ENCODE peak calls at places on chromosomes 5 and 9, in four cellular contexts. V is heart left ventricle, I is IMR-90, K is sigmoid colon. B is an unnamed sample.

GRCh38 chr5:10351199-10351881 is 2.2 kb upstream of the MARCHF6 start:
- DNase-seq in V (peak; percentile 56), I (peak; percentile 91), K (no peak), B (no peak)

GRCh38 chr5:180209137-180209581 is at the start of gene RASGEF1C:
- DNase-seq in V (peak; percentile 66), K (no peak), I (peak; percentile 47), B (peak; percentile 68)

GRCh38 chr9:13628526-13628925 is 349.0 kb upstream of the MPDZ start:
- DNase-seq in K (no peak), V (no peak), I (peak; percentile 2), B (no peak)

GRCh38 chr5:159094745-159095144 is 5.0 kb downstream of the EBF1 start:
- DNase-seq in V (peak; percentile 89), K (peak; percentile 92), I (peak; percentile 69), B (peak; percentile 44)

GRCh38 chr5:169139381-169140125 is 161.4 kb downstream of the SLIT3 start:
- DNase-seq in V (no peak), I (no peak), K (no peak), B (peak; percentile 77)

GRCh38 chr5:165876538-165876937 is 2371.1 kb downstream of the MAT2B start:
- DNase-seq in V (no peak), K (no peak), I (no peak), B (no peak)

GRCh38 chr5:101806410-101806809 is 489.7 kb downstream of the SLCO4C1 start:
- DNase-seq in K (no peak), I (no peak), V (no peak), B (no peak)

GRCh38 chr5:112973036-112973435 is 3.6 kb upstream of the DCP2 start:
- DNase-seq in V (no peak), I (no peak), K (no peak), B (no peak)

GRCh38 chr5:94467560-94468504 is 150.6 kb downstream of the KIAA0825 start:
- DNase-seq in I (no peak), K (no peak), V (no peak), B (no peak)

GRCh38 chr5:159290741-159291140 is 27.7 kb downstream of the UBLCP1 start:
- DNase-seq in I (peak; percentile 19), K (no peak), V (no peak), B (no peak)

GRCh38 chr5:177378884-177379883 is 5.0 kb upstream of the SLC34A1 start:
- DNase-seq in K (no peak), I (peak; percentile 97), V (no peak), B (no peak)

GRCh38 chr9:74940600-74940999 is 12.1 kb downstream of the C9orf40 start:
- DNase-seq in V (no peak), K (no peak), I (peak; percentile 12), B (peak; percentile 18)

GRCh38 chr5:16931334-16932110 is 4.6 kb downstream of the MYO10 start:
- DNase-seq in K (no peak), V (no peak), I (no peak), B (peak; percentile 83)

GRCh38 chr9:16031971-16032370 is 479.1 kb downstream of the CCDC171 start:
- DNase-seq in I (no peak), V (no peak), K (no peak), B (no peak)

GRCh38 chr9:20353529-20353928 is 268.8 kb downstream of the MLLT3 start:
- DNase-seq in V (no peak), I (no peak), K (no peak), B (no peak)

GRCh38 chr9:23005061-23005690 is 558.6 kb downstream of the DMRTA1 start:
- DNase-seq in K (no peak), V (no peak), I (no peak), B (no peak)

GRCh38 chr9:122835313-122835731 is 6.9 kb upstream of the PDCL start:
- DNase-seq in K (no peak), V (no peak), I (no peak), B (no peak)

GRCh38 chr9:107282759-107283620 is at the start of gene RAD23B:
- DNase-seq in V (peak; percentile 99), K (peak; percentile 99), I (peak; percentile 98), B (peak; percentile 99)

GRCh38 chr5:66511491-66511890 is 84.7 kb upstream of the MAST4 start:
- DNase-seq in V (no peak), K (no peak), I (no peak), B (no peak)

GRCh38 chr5:134435525-134435924 is 23.8 kb upstream of the CDKN2AIPNL start:
- DNase-seq in I (peak; percentile 92), K (no peak), V (no peak), B (no peak)

GRCh38 chr5:166962470-166962869 is 1329.0 kb upstream of the WWC1 start:
- DNase-seq in I (no peak), V (peak; percentile 20), K (no peak), B (no peak)

GRCh38 chr5:115351356-115352195 is 55.1 kb upstream of the CCDC112 start:
- DNase-seq in I (peak; percentile 73), V (no peak), K (no peak), B (no peak)

GRCh38 chr9:785997-786396 is 55.5 kb upstream of the DMRT1 start:
- DNase-seq in I (no peak), K (no peak), V (no peak), B (no peak)

GRCh38 chr5:6729400-6730310 is 16.4 kb downstream of the TENT4A start:
- DNase-seq in V (peak; percentile 54), K (peak; percentile 69), I (no peak), B (peak; percentile 63)

GRCh38 chr9:530681-531080 is 310.8 kb upstream of the DMRT1 start:
- DNase-seq in K (no peak), I (peak; percentile 2), V (peak; percentile 67), B (no peak)

GRCh38 chr5:1946776-1947175 is 64.1 kb upstream of the IRX4 start:
- DNase-seq in K (no peak), I (no peak), V (peak; percentile 84), B (no peak)

GRCh38 chr5:172904643-172905345 is 54.4 kb upstream of the RPL26L1 start:
- DNase-seq in K (peak; percentile 96), V (peak; percentile 84), I (peak; percentile 84), B (peak; percentile 89)

GRCh38 chr5:172773481-172774469 is 2.8 kb upstream of the DUSP1 start:
- DNase-seq in V (peak; percentile 27), K (no peak), I (peak; percentile 51), B (no peak)

GRCh38 chr5:9624196-9624947 is 5.8 kb downstream of the TAS2R1 start:
- DNase-seq in I (peak; percentile 15), V (no peak), K (no peak), B (no peak)

GRCh38 chr9:129301941-129302340 is 123.9 kb upstream of the IER5L start:
- DNase-seq in I (no peak), V (no peak), K (no peak), B (no peak)

GRCh38 chr9:113436753-113437515 is 26.4 kb downstream of the C9orf43 start:
- DNase-seq in K (no peak), I (peak; percentile 17), V (no peak), B (no peak)

GRCh38 chr5:11064763-11065450 is 303.9 kb upstream of the DAP start:
- DNase-seq in I (no peak), K (no peak), V (no peak), B (no peak)

GRCh38 chr5:1514027-1514818 is 9.5 kb downstream of the LPCAT1 start:
- DNase-seq in V (peak; percentile 12), K (peak; percentile 56), I (no peak), B (peak; percentile 4)

GRCh38 chr5:53481354-53481886 is 991 bp downstream of the FST start:
- DNase-seq in V (no peak), I (peak; percentile 23), K (no peak), B (no peak)
- H3K4me3 ChIP-seq in V (peak overlapping the region; percentile 58), I (peak overlapping the region; percentile 100), K (peak overlapping the region; percentile 81), B (peak overlapping the region; percentile 61)

DNA sequence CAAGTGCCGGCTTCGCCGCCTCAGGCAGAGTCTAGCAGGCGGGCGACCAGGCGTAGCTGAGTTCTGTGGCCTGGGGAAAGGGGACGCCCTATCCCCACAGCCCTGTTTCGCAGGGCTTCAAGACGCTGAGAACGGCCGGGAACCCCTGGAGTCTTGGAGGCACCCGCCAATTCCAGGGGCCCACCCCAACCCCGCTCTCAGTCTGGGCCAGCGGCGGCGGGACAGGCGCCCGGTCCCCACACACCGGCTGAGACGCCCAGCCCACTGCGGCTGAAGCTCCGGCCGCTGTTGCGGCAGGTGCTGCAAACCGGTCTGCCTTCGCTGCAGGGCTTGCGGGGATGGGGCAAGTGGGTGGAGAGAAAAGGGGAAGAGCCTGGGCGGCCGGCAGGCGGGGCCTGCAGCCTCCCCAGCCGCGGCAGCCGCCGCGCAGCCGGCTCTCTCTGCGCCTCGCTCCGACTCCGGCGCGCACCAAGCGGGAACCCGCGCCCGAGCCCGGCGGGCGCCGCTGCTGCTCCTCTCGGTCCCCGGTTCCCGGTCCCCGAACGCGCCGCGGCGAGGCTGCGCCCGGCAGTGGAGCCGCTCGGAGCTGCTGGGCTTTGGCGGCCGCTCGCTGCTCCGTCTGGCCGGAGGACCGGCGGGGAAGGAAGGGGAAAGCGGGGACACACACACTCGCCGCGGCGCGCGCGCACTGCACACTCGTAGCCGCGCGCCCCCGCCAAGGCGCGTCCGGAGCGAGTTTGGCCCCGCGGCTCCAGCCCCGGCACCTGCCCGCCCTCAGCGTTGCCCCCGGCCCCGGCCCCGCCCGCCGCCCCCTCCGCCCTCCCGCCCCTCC is at the start of gene PIP5K1B:
- DNase-seq in I (peak; percentile 29), K (peak; percentile 83), V (peak; percentile 84), B (peak; percentile 90)
- TF ChIP-seq POLR2A in I (no peak), K (peak; percentile 67), V (no peak), B (peak; percentile 91)

GRCh38 chr5:64925123-64925522 is 156.4 kb downstream of the CWC27 start:
- DNase-seq in K (no peak), I (no peak), V (no peak), B (no peak)

GRCh38 chr5:64929833-64930232 is 161.1 kb downstream of the CWC27 start:
- DNase-seq in V (no peak), K (no peak), I (no peak), B (no peak)

DNA sequence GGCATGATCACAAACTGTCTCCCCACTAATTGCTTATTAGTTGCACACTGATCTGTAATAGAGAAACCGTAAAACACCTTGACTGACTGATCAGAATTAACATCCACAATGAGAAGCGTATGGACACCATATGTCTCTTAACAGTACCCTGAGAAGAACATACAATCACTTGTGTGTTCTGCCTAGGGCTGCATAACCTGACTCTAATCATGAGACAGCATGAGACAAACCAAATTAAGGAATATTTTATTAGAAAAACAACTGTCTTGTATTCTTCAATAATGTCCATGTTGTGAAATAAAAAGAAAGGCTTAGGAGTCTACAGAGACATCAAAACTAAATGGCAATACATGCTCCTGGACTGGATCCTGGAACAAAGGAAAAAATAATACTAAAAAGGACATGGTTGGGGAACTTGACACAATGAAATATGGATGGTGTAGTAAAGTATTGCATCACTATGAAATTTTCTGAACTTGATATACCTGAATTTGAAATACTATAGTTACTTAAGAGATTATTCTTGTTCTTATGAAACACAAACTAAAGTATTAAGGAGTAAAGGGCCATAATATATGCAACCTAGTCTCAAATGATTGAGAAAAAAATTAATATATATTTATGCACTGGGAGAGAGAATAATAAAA is 162.1 kb downstream of the CWC27 start:
- DNase-seq in K (no peak), I (no peak), V (no peak), B (no peak)
- H3K4me3 ChIP-seq in K (no peak overlapping the region), I (no peak overlapping the region), V (no peak overlapping the region), B (no peak overlapping the region)

DNA sequence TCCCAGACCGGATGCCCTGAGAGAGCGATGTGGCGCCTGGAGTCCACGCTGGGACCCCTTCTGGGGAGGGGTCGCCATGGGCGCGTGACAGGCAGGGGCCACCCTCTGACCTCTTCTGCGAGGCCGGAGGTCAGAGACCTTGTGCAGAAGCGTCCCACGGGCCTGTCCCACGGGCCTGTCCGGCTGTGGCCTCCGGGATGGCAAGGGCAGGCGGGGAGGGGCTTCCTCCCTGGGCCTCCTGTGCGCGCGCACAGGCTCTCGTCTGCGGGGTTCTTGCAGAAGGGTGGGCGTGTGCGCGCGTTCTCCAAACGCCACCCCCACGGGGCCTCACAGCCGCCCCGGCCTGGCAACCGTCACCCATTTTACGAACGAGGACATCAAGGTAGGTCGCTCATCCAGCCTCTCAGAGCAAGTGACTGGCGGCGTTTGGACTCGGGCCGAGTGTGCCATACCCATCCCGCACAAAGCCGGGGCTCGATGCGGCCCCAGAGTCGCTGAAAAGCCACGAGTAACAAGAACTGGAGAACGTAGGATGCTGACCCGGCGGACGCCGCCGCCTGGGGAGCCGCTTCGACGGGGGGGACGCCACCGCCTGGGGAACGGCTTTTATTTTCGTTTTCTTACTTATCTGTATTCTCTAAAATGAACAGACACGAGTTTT is 897 bp downstream of the AHRR start:
- DNase-seq in V (no peak), I (peak; percentile 36), K (no peak), B (no peak)
- TF ChIP-seq POLR2A in V (no peak), I (no peak), K (no peak), B (no peak)